ENCODE peak calls at places on chromosomes 13 and 19, in five cellular contexts. One of them, this sample, is unnamed.
A peak's percentile ranks its signal among the peaks of the same experiment; 100 is the strongest.

GRCh38 chr13:58528351-58528750 is 896.8 kb downstream of the PCDH17 start:
- DNase-seq in right atrium auricular region: no peak
- DNase-seq in A673: no peak
- DNase-seq in heart right ventricle: no peak
- DNase-seq in upper lobe of left lung: peak; percentile 63
- DNase-seq in this sample: no peak

GRCh38 chr13:66952507-66952906 is 277.6 kb downstream of the PCDH9 start:
- DNase-seq in A673: no peak
- DNase-seq in right atrium auricular region: no peak
- DNase-seq in upper lobe of left lung: no peak
- DNase-seq in heart right ventricle: no peak
- DNase-seq in this sample: no peak

GRCh38 chr13:110327036-110327790 is 20.1 kb downstream of the COL4A2 start:
- DNase-seq in right atrium auricular region: no peak
- DNase-seq in A673: peak; percentile 81
- DNase-seq in heart right ventricle: no peak
- DNase-seq in upper lobe of left lung: no peak
- DNase-seq in this sample: no peak

GRCh38 chr19:58059003-58059671 is at the start of gene ZNF135:
- DNase-seq in heart right ventricle: peak; percentile 92
- DNase-seq in A673: peak; percentile 86
- DNase-seq in right atrium auricular region: peak; percentile 87
- DNase-seq in upper lobe of left lung: peak; percentile 95
- DNase-seq in this sample: no peak

GRCh38 chr19:40560092-40560507 is 16.6 kb upstream of the SHKBP1 start:
- DNase-seq in heart right ventricle: no peak
- DNase-seq in A673: no peak
- DNase-seq in upper lobe of left lung: no peak
- DNase-seq in right atrium auricular region: no peak
- DNase-seq in this sample: peak; percentile 33

GRCh38 chr13:95246292-95247082 is 54.8 kb downstream of the ABCC4 start:
- DNase-seq in upper lobe of left lung: peak; percentile 27
- DNase-seq in heart right ventricle: no peak
- DNase-seq in right atrium auricular region: no peak
- DNase-seq in A673: no peak
- DNase-seq in this sample: no peak

GRCh38 chr13:71864094-71864980 is 2.7 kb downstream of the DACH1 start:
- DNase-seq in upper lobe of left lung: peak; percentile 86
- DNase-seq in heart right ventricle: peak; percentile 63
- DNase-seq in A673: peak; percentile 17
- DNase-seq in right atrium auricular region: no peak
- DNase-seq in this sample: no peak

GRCh38 chr13:36872621-36873020 is 47.4 kb downstream of the SMAD9 start:
- DNase-seq in right atrium auricular region: no peak
- DNase-seq in upper lobe of left lung: peak; percentile 43
- DNase-seq in A673: no peak
- DNase-seq in heart right ventricle: no peak
- DNase-seq in this sample: no peak

GRCh38 chr19:28793391-28794168 is 419.4 kb downstream of the UQCRFS1 start:
- DNase-seq in A673: no peak
- DNase-seq in heart right ventricle: no peak
- DNase-seq in right atrium auricular region: no peak
- DNase-seq in upper lobe of left lung: peak; percentile 77
- DNase-seq in this sample: no peak

GRCh38 chr13:75685239-75685697 is 49.1 kb downstream of the LMO7 start:
- DNase-seq in A673: peak; percentile 56
- DNase-seq in upper lobe of left lung: no peak
- DNase-seq in right atrium auricular region: no peak
- DNase-seq in heart right ventricle: no peak
- DNase-seq in this sample: peak; percentile 75

GRCh38 chr13:94073006-94073744 is 406.3 kb downstream of the DCT start:
- DNase-seq in A673: no peak
- DNase-seq in right atrium auricular region: no peak
- DNase-seq in upper lobe of left lung: no peak
- DNase-seq in heart right ventricle: no peak
- DNase-seq in this sample: no peak

GRCh38 chr13:87677043-87677333 is 5.8 kb downstream of the SLITRK5 start:
- DNase-seq in right atrium auricular region: no peak
- DNase-seq in upper lobe of left lung: no peak
- DNase-seq in A673: no peak
- DNase-seq in heart right ventricle: no peak
- DNase-seq in this sample: no peak

GRCh38 chr19:47107201-47107952 is 6.2 kb downstream of the ZC3H4 start:
- DNase-seq in A673: no peak
- DNase-seq in right atrium auricular region: no peak
- DNase-seq in heart right ventricle: no peak
- DNase-seq in upper lobe of left lung: no peak
- DNase-seq in this sample: no peak

GRCh38 chr13:51832471-51833152 is 12.4 kb downstream of the TMEM272 start:
- DNase-seq in right atrium auricular region: peak; percentile 59
- DNase-seq in A673: peak; percentile 72
- DNase-seq in upper lobe of left lung: no peak
- DNase-seq in heart right ventricle: peak; percentile 57
- DNase-seq in this sample: no peak

GRCh38 chr13:113970810-113971470 is 2.9 kb downstream of the C13orf46 start:
- DNase-seq in A673: no peak
- DNase-seq in right atrium auricular region: no peak
- DNase-seq in heart right ventricle: peak; percentile 39
- DNase-seq in upper lobe of left lung: peak; percentile 81
- DNase-seq in this sample: no peak

GRCh38 chr19:6062274-6062673 is 48.0 kb downstream of the RFX2 start:
- DNase-seq in A673: no peak
- DNase-seq in heart right ventricle: peak; percentile 75
- DNase-seq in upper lobe of left lung: no peak
- DNase-seq in right atrium auricular region: peak; percentile 88
- DNase-seq in this sample: peak; percentile 52
- H3K27ac ChIP-seq in A673: no peak overlapping the region
- H3K27ac ChIP-seq in heart right ventricle: peak overlapping the region; percentile 65
- H3K27ac ChIP-seq in upper lobe of left lung: peak overlapping the region; percentile 79
- H3K27ac ChIP-seq in right atrium auricular region: peak overlapping the region; percentile 98
- H3K27ac ChIP-seq in this sample: no peak overlapping the region

GRCh38 chr19:37243206-37243632 is 25.2 kb downstream of the ZNF383 start:
- DNase-seq in A673: no peak
- DNase-seq in heart right ventricle: no peak
- DNase-seq in right atrium auricular region: no peak
- DNase-seq in upper lobe of left lung: no peak
- DNase-seq in this sample: peak; percentile 3
- H3K36me3 ChIP-seq in A673: peaks cover 50% of the 10 kb centered on the region
- H3K36me3 ChIP-seq in heart right ventricle: peaks cover 94% of the 10 kb centered on the region
- H3K36me3 ChIP-seq in right atrium auricular region: peaks cover 77% of the 10 kb centered on the region
- H3K36me3 ChIP-seq in upper lobe of left lung: peaks cover 66% of the 10 kb centered on the region
- H3K36me3 ChIP-seq in this sample: peaks cover 30% of the 10 kb centered on the region

GRCh38 chr13:40983725-40984669 is 35.1 kb downstream of the ELF1 start:
- DNase-seq in upper lobe of left lung: no peak
- DNase-seq in A673: no peak
- DNase-seq in heart right ventricle: no peak
- DNase-seq in right atrium auricular region: no peak
- DNase-seq in this sample: no peak

GRCh38 chr13:40983269-40983668 is 35.8 kb downstream of the ELF1 start:
- DNase-seq in heart right ventricle: no peak
- DNase-seq in right atrium auricular region: no peak
- DNase-seq in A673: peak; percentile 33
- DNase-seq in upper lobe of left lung: no peak
- DNase-seq in this sample: no peak

GRCh38 chr13:40985596-40986327 is 33.4 kb downstream of the ELF1 start:
- DNase-seq in upper lobe of left lung: no peak
- DNase-seq in heart right ventricle: no peak
- DNase-seq in right atrium auricular region: no peak
- DNase-seq in A673: no peak
- DNase-seq in this sample: no peak

GRCh38 chr13:40986328-40986856 is 32.7 kb downstream of the ELF1 start:
- DNase-seq in right atrium auricular region: no peak
- DNase-seq in heart right ventricle: no peak
- DNase-seq in upper lobe of left lung: no peak
- DNase-seq in A673: peak; percentile 32
- DNase-seq in this sample: no peak

DNA sequence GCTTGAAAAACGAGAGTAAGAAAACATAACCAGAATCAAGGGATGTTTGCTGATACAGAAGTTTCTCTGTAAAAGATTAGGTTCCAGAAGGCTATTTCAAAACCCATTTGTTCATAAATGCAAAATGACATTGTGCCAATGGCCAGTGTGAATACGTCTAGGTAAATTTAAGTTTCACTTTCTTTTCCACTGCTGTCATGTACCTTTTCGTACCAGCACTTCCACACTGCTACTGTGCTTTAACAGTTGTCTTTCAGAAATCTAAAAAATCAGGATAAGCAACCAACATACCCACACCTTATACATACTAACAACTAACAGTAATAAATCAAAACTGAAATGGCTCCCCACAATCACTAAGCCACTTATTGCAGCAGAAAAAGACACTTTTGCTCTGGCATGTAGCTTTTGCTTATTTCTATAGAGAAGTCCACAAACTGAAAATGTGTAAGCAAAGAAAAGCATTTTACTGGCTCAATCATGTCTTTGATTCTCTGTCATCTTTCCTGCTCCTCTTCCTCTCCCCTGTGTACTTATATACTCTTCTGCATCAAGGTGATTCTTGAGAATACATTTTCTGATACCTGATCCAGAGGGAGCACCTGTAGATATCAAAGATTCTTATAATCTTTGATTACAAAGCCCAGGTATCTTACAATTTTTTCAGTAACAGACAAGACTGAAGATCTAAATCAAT is 34.3 kb downstream of the ELF1 start:
- DNase-seq in A673: no peak
- DNase-seq in upper lobe of left lung: no peak
- DNase-seq in right atrium auricular region: no peak
- DNase-seq in heart right ventricle: no peak
- DNase-seq in this sample: no peak
- H3K27ac ChIP-seq in A673: no peak overlapping the region
- H3K27ac ChIP-seq in upper lobe of left lung: peak overlapping the region; percentile 89
- H3K27ac ChIP-seq in right atrium auricular region: peak overlapping the region; percentile 83
- H3K27ac ChIP-seq in heart right ventricle: peak overlapping the region; percentile 87
- H3K27ac ChIP-seq in this sample: no peak overlapping the region

DNA sequence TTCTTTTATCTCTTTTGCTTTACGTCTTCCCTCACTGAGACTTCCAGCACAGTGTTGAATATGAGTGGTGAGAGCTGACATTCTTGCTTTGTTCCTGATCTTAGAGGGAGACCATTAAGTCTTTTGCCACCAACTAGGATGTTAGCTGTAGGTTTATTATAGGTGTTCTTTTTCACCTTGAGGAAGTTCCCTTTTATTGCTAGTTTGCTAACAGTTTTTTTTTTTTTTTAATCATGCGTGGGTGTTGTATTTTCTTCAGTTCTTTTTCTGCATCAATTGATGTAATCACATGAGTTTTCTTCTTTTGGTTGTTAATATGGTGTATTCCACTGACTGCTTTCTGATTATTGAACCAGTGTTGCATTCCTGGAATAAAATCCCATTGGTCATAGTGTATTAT is 21.1 kb downstream of the AP1M1 start:
- DNase-seq in upper lobe of left lung: no peak
- DNase-seq in heart right ventricle: no peak
- DNase-seq in A673: no peak
- DNase-seq in right atrium auricular region: no peak
- DNase-seq in this sample: no peak
- H3K36me3 ChIP-seq in upper lobe of left lung: peaks cover 53% of the 10 kb centered on the region
- H3K36me3 ChIP-seq in heart right ventricle: peaks cover 93% of the 10 kb centered on the region
- H3K36me3 ChIP-seq in A673: peaks cover 46% of the 10 kb centered on the region
- H3K36me3 ChIP-seq in right atrium auricular region: peaks cover 77% of the 10 kb centered on the region
- H3K36me3 ChIP-seq in this sample: peaks cover 29% of the 10 kb centered on the region

GRCh38 chr13:20518652-20519051 is 7.0 kb downstream of the CRYL1 start:
- DNase-seq in A673: no peak
- DNase-seq in heart right ventricle: no peak
- DNase-seq in upper lobe of left lung: no peak
- DNase-seq in right atrium auricular region: no peak
- DNase-seq in this sample: no peak

GRCh38 chr13:20519887-20520286 is 5.8 kb downstream of the CRYL1 start:
- DNase-seq in A673: no peak
- DNase-seq in upper lobe of left lung: no peak
- DNase-seq in heart right ventricle: no peak
- DNase-seq in right atrium auricular region: no peak
- DNase-seq in this sample: no peak

GRCh38 chr13:20525144-20525600 is 485 bp downstream of the CRYL1 start:
- DNase-seq in upper lobe of left lung: no peak
- DNase-seq in heart right ventricle: no peak
- DNase-seq in right atrium auricular region: no peak
- DNase-seq in A673: peak; percentile 21
- DNase-seq in this sample: peak; percentile 52

GRCh38 chr13:20525601-20526544 is at the start of gene CRYL1:
- DNase-seq in heart right ventricle: peak; percentile 73
- DNase-seq in right atrium auricular region: peak; percentile 80
- DNase-seq in upper lobe of left lung: peak; percentile 97
- DNase-seq in A673: peak; percentile 74
- DNase-seq in this sample: peak; percentile 34

DNA sequence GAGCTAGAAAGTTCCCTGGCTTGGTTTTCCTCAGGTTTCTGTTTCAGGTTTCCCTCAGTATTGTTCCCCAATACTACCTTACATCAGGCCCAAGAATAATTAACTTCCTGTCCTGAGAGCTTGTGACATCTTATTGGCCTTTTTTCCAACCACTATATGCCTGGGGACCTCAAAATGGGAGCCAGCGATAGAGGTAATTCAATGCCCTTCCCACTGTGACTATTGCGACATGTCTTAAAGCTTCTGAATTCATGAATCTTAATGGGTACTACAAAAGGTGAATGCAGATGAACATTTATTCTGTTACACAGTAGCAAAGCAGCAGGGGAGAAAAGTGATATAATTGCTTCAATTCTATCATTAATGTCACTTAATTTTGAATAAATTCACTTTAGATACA is 4.3 kb downstream of the CRYL1 start:
- DNase-seq in right atrium auricular region: no peak
- DNase-seq in upper lobe of left lung: no peak
- DNase-seq in A673: peak; percentile 61
- DNase-seq in heart right ventricle: no peak
- DNase-seq in this sample: no peak
- H3K27ac ChIP-seq in right atrium auricular region: no peak overlapping the region
- H3K27ac ChIP-seq in upper lobe of left lung: no peak overlapping the region
- H3K27ac ChIP-seq in A673: no peak overlapping the region
- H3K27ac ChIP-seq in heart right ventricle: no peak overlapping the region
- H3K27ac ChIP-seq in this sample: no peak overlapping the region

GRCh38 chr19:5692785-5693194 is 2.7 kb downstream of the RPL36 start:
- DNase-seq in right atrium auricular region: no peak
- DNase-seq in upper lobe of left lung: no peak
- DNase-seq in heart right ventricle: no peak
- DNase-seq in A673: no peak
- DNase-seq in this sample: no peak
- H3K36me3 ChIP-seq in right atrium auricular region: peaks cover 60% of the 10 kb centered on the region
- H3K36me3 ChIP-seq in upper lobe of left lung: peaks cover 62% of the 10 kb centered on the region
- H3K36me3 ChIP-seq in heart right ventricle: peaks cover 56% of the 10 kb centered on the region
- H3K36me3 ChIP-seq in A673: peaks cover 62% of the 10 kb centered on the region
- H3K36me3 ChIP-seq in this sample: peaks cover 61% of the 10 kb centered on the region

DNA sequence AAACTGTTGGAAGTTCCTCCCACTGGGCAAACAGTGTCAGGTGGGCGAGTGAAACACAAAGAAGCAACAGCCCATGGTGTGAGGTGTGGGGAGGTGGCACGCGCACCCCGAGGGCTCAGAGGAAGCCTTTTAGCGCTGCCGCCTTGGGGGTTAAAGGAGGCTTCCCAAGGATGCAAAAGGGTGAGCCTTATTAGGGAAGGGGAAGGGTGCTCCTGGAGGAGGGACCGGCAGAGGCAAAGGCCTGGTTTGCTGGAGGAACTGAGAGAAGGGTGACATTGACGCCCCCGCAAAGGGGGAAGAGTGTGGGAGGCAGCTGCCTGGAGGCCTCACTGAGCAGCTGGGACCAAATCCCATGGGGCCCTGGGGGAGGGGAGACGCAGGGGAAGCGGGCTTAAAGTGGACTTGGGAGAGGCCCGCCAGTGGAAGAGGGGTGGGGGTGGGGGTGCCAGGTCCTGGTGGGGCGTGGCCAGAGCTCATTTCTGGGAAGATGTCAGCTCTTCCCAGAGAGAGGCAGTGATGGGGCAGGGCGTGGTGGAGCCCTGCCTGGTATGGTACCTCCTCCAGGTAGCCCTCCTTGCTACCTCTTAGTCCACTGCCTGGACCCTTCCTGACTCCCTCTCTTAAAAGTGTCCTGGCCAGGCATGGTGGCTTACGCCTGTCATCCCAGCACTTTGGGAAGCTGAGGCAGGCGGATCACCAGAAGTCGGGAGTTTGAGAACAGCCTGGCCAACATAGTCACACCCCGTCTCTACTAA is 12.0 kb upstream of the FCHO1 start:
- DNase-seq in heart right ventricle: peak; percentile 28
- DNase-seq in A673: peak; percentile 79
- DNase-seq in upper lobe of left lung: no peak
- DNase-seq in right atrium auricular region: no peak
- DNase-seq in this sample: no peak
- H3K27ac ChIP-seq in heart right ventricle: no peak overlapping the region
- H3K27ac ChIP-seq in A673: peak overlapping the region; percentile 47
- H3K27ac ChIP-seq in upper lobe of left lung: no peak overlapping the region
- H3K27ac ChIP-seq in right atrium auricular region: no peak overlapping the region
- H3K27ac ChIP-seq in this sample: no peak overlapping the region